ENCODE peak calls at places on chromosomes 4 and X, in seven cellular contexts. M is tibial artery; G is A549; X is CD8-positive, alpha-beta T cell; K is CD4-positive, CD25-positive, alpha-beta regulatory T cell; U is effector memory CD4-positive, alpha-beta T cell; B is IMR-90. W is an unnamed sample. For H3K4me1 and H3K9me3, the result is how much of the 10 kb centered on the place peaks cover.

GRCh38 chr4:87973283-87974169 is 2.0 kb upstream of the SPP1 start:
- DNase-seq in M (peak), G (peak), X (no peak), K (peak), U (no peak), B (peak), W (peak)

GRCh38 chr4:17063870-17064269 is 165.4 kb upstream of the LDB2 start:
- DNase-seq in M (no peak), G (no peak), X (no peak), K (no peak), U (no peak), B (peak), W (no peak)

GRCh38 chrX:124421898-124422622 is 75.7 kb downstream of the SH2D1A start:
- DNase-seq in M (no peak), G (no peak), X (no peak), K (no peak), U (no peak), B (no peak), W (no peak)

GRCh38 chr4:119130365-119131065 is 5.1 kb upstream of the MYOZ2 start:
- DNase-seq in M (peak), G (no peak), X (no peak), K (no peak), U (no peak), B (peak), W (no peak)

GRCh38 chr4:174686826-174687225 is 142.2 kb downstream of the GLRA3 start:
- DNase-seq in M (no peak), G (no peak), X (no peak), K (no peak), U (no peak), B (no peak), W (no peak)

GRCh38 chrX:151871244-151871643 is 41.4 kb upstream of the MAGEA4 start:
- DNase-seq in M (peak), G (peak), X (no peak), K (no peak), U (no peak), B (peak), W (no peak)

GRCh38 chr4:141548791-141549190 is 87.6 kb upstream of the IL15 start:
- DNase-seq in M (no peak), G (no peak), X (no peak), K (no peak), U (no peak), B (peak), W (no peak)

GRCh38 chr4:107870916-107871786 is 46.4 kb downstream of the SGMS2 start:
- DNase-seq in M (no peak), G (no peak), X (no peak), K (no peak), U (no peak), B (no peak), W (peak)

GRCh38 chrX:63929608-63930007 is 144.6 kb upstream of the ARHGEF9 start:
- DNase-seq in M (no peak), G (no peak), X (no peak), K (no peak), U (no peak), B (no peak), W (no peak)

GRCh38 chr4:128338634-128339355 is 51.2 kb upstream of the PGRMC2 start:
- DNase-seq in M (no peak), G (peak), X (no peak), K (no peak), U (no peak), B (peak), W (peak)

GRCh38 chr4:185836268-185837084 is 24.5 kb upstream of the SORBS2 start:
- DNase-seq in M (no peak), G (no peak), X (no peak), K (no peak), U (no peak), B (no peak), W (peak)
- H3K4me1 ChIP-seq in M (under half), G (under half), X (under half), K (under half), U (under half), B (under half), W (half or more)

GRCh38 chrX:121782544-121782943 is 735.1 kb downstream of the GLUD2 start:
- DNase-seq in M (no peak), G (no peak), X (no peak), K (no peak), U (no peak), B (no peak), W (no peak)
- H3K9me3 ChIP-seq in M (under half), G (under half), X (under half), K (under half), U (under half), B (under half), W (under half)

GRCh38 chr4:16031554-16032381 is 52.1 kb downstream of the PROM1 start:
- DNase-seq in M (no peak), G (no peak), X (no peak), K (no peak), U (no peak), B (no peak), W (no peak)

GRCh38 chr4:16034010-16034829 is 49.6 kb downstream of the PROM1 start:
- DNase-seq in M (no peak), G (peak), X (no peak), K (no peak), U (no peak), B (peak), W (no peak)

GRCh38 chr4:16029886-16030285 is 53.9 kb downstream of the PROM1 start:
- DNase-seq in M (no peak), G (no peak), X (no peak), K (no peak), U (no peak), B (no peak), W (no peak)

GRCh38 chr4:16032871-16033505 is 50.8 kb downstream of the PROM1 start:
- DNase-seq in M (no peak), G (no peak), X (no peak), K (no peak), U (no peak), B (peak), W (no peak)

DNA sequence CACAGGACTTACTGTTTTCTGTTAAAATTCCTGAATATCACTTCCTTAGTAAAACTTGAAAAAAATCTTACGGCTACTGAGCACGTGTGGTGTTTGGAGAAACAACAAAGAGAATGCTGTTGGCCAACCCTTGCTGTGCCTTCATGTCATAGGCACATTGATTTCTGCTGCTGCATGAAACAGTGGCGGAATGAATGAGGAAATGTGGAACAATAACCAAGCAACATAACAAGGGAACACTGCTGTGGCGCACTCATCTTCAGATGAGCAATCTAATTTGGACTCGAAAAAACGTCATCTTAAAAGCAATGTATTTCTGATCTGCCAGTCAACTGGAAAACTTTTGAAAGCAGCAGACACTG is 51.5 kb downstream of the PROM1 start:
- DNase-seq in M (no peak), G (no peak), X (no peak), K (no peak), U (no peak), B (no peak), W (no peak)
- H3K4me1 ChIP-seq in M (under half), G (under half), X (under half), K (under half), U (under half), B (under half), W (under half)

DNA sequence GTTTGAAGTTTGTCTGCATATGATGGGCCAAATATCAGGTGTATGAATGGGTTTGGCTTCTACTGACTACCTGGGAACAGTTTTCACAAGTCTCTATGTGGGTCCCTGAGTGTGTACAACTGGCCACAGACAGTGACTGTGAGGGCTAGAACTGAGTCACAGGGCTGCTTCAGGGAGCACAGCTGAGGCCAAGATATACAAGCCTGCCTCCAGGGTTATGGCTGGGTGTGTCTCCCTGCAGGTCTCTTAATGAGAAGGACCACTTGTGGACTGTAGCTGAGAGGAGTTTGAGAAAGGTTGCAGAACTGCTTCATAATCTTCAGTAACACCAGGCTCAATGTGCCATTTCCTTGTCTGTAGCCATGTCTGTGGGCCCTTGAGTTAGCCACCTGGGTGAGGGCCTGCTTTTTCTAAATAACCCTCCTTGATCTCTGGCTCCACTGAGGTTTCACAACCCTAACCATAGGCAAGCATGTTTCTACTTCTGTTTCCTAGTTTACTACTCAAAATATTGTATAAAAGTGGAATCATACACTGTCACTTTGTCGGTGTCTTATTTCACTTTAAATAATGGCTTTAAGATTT is 81.3 kb downstream of the ZNF732 start:
- DNase-seq in M (no peak), G (no peak), X (no peak), K (no peak), U (no peak), B (no peak), W (no peak)
- H3K9me3 ChIP-seq in M (under half), G (under half), X (under half), K (under half), U (under half), B (under half), W (under half)

GRCh38 chr4:55851885-55852284 is 1.6 kb upstream of the EXOC1 start:
- DNase-seq in M (no peak), G (no peak), X (no peak), K (no peak), U (no peak), B (no peak), W (no peak)

GRCh38 chr4:55853484-55854046 is at the start of gene EXOC1:
- DNase-seq in M (peak), G (peak), X (peak), K (peak), U (peak), B (peak), W (peak)

GRCh38 chr4:55849724-55850123 is 3.7 kb upstream of the EXOC1 start:
- DNase-seq in M (no peak), G (no peak), X (no peak), K (no peak), U (no peak), B (no peak), W (no peak)

GRCh38 chr4:55857586-55857985 is 4.1 kb downstream of the EXOC1 start:
- DNase-seq in M (no peak), G (no peak), X (no peak), K (no peak), U (no peak), B (no peak), W (no peak)

DNA sequence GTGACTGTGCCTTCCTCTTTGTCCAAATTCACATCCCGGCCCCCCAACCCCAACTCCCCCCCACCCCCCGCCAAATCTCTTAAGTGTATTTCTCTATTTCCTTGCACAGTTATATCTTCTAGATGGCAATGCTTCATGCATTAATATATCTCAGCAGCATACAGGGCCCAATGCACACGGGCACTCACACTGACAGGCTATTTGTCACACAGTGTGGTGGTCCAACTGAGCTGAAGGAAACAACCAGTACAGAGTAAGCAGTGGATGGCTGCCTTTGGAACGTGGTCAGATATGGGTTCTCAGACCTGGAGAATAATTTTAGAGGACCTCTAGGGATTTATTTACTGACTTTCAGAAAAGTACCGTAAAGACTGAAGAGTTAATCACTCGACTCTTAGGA is 684 bp downstream of the EXOC1 start:
- DNase-seq in M (no peak), G (no peak), X (no peak), K (no peak), U (no peak), B (no peak), W (peak)
- H3K4me1 ChIP-seq in M (under half), G (under half), X (under half), K (under half), U (under half), B (under half), W (under half)

GRCh38 chr4:139223682-139224317 is 46.8 kb upstream of the ELF2 start:
- DNase-seq in M (peak), G (no peak), X (no peak), K (no peak), U (no peak), B (peak), W (no peak)
- H3K9me3 ChIP-seq in M (under half), G (under half), X (under half), K (under half), U (under half), B (under half), W (under half)